ENCODE peak calls at places on chromosomes 2 and 18, in ten cellular contexts. S is mammary epithelial cell, J is endothelial cell of umbilical vein, T is mesenchymal stem cell, D is A549, F is colonic mucosa, P is PC-3, Y is psoas muscle, U is esophagus muscularis mucosa, Z is adrenal gland. A is an unnamed sample. For H3K4me1 and H3K9me3, the result is how much of the 10 kb centered on the place peaks cover.

GRCh38 chr2:224038830-224039079 is 331 bp downstream of the SERPINE2 start:
- DNase-seq in D (no peak), Z (no peak), U (no peak), S (no peak), J (no peak), T (no peak), P (no peak), F (no peak), Y (no peak), A (no peak)

GRCh38 chr2:191631754-191632153 is 46.2 kb upstream of the NABP1 start:
- DNase-seq in T (peak), F (no peak), P (peak), Z (peak), U (no peak), D (no peak), J (no peak), S (peak), Y (peak), A (peak)

GRCh38 chr2:145277922-145278321 is 758.0 kb upstream of the ZEB2 start:
- DNase-seq in J (no peak), D (no peak), F (no peak), S (peak), Y (no peak), U (no peak), P (peak), T (no peak), Z (no peak), A (no peak)

GRCh38 chr2:234963785-234964615 is 12.2 kb downstream of the SH3BP4 start:
- DNase-seq in J (no peak), T (peak), Z (peak), S (peak), U (no peak), F (peak), P (peak), D (no peak), Y (peak), A (no peak)

GRCh38 chr2:239201531-239201876 is 199.3 kb downstream of the HDAC4 start:
- DNase-seq in F (no peak), S (no peak), Y (peak), U (no peak), J (no peak), P (no peak), D (no peak), Z (peak), T (no peak), A (no peak)

GRCh38 chr2:166773268-166773949 is 114.9 kb upstream of the XIRP2 start:
- DNase-seq in Z (no peak), S (no peak), F (no peak), J (no peak), U (no peak), Y (no peak), D (no peak), P (no peak), T (no peak), A (no peak)

GRCh38 chr2:73113634-73113958 is 848 bp upstream of the RAB11FIP5 start:
- DNase-seq in J (no peak), P (no peak), Z (no peak), D (no peak), T (no peak), S (no peak), Y (no peak), U (no peak), F (no peak), A (no peak)

GRCh38 chr2:217934321-217935131 is 68.3 kb downstream of the TNS1 start:
- DNase-seq in P (peak), F (peak), S (peak), Y (peak), U (no peak), D (peak), J (peak), Z (peak), T (peak), A (no peak)

GRCh38 chr2:13102340-13103063 is 385.8 kb downstream of the TRIB2 start:
- DNase-seq in J (no peak), Z (no peak), Y (no peak), D (no peak), S (no peak), U (no peak), T (no peak), F (no peak), P (no peak), A (no peak)

GRCh38 chr2:28269019-28269784 is 123.5 kb upstream of the FOSL2 start:
- DNase-seq in T (peak), F (peak), P (peak), Z (no peak), D (peak), Y (no peak), U (no peak), S (peak), J (peak), A (peak)

GRCh38 chr18:62585274-62586147 is 62.7 kb downstream of the ZCCHC2 start:
- DNase-seq in Y (no peak), Z (no peak), P (no peak), D (no peak), T (no peak), F (no peak), S (no peak), J (no peak), U (no peak), A (no peak)

GRCh38 chr2:73293534-73294171 is at the start of gene EGR4:
- DNase-seq in P (peak), F (peak), T (peak), S (peak), J (peak), Z (peak), Y (peak), D (peak), U (no peak), A (peak)

GRCh38 chr18:58139627-58140026 is 95.6 kb downstream of the NEDD4L start:
- DNase-seq in S (no peak), P (no peak), Y (no peak), D (no peak), Z (no peak), T (no peak), U (no peak), F (no peak), J (no peak), A (no peak)

GRCh38 chr2:172701250-172701649 is 34.4 kb upstream of the RAPGEF4 start:
- DNase-seq in P (peak), Z (no peak), F (no peak), Y (no peak), S (peak), D (no peak), J (peak), U (no peak), T (peak), A (no peak)

GRCh38 chr2:165126244-165126643 is 77.6 kb downstream of the SCN3A start:
- DNase-seq in F (no peak), T (no peak), P (no peak), Z (no peak), J (no peak), D (no peak), U (no peak), Y (no peak), S (no peak), A (no peak)

GRCh38 chr2:85601771-85602475 is 575 bp downstream of the TMEM150A start:
- DNase-seq in U (no peak), Z (peak), D (no peak), J (no peak), F (peak), Y (peak), S (no peak), T (peak), P (peak), A (no peak)

GRCh38 chr2:186713664-186714063 is 19.8 kb downstream of the FAM171B start:
- DNase-seq in Z (no peak), F (no peak), P (no peak), J (no peak), S (no peak), D (no peak), T (no peak), Y (no peak), U (no peak), A (no peak)

GRCh38 chr2:66334237-66335054 is 100.5 kb upstream of the MEIS1 start:
- DNase-seq in T (no peak), P (peak), S (peak), J (no peak), F (no peak), D (no peak), Z (no peak), Y (no peak), U (no peak), A (no peak)

DNA sequence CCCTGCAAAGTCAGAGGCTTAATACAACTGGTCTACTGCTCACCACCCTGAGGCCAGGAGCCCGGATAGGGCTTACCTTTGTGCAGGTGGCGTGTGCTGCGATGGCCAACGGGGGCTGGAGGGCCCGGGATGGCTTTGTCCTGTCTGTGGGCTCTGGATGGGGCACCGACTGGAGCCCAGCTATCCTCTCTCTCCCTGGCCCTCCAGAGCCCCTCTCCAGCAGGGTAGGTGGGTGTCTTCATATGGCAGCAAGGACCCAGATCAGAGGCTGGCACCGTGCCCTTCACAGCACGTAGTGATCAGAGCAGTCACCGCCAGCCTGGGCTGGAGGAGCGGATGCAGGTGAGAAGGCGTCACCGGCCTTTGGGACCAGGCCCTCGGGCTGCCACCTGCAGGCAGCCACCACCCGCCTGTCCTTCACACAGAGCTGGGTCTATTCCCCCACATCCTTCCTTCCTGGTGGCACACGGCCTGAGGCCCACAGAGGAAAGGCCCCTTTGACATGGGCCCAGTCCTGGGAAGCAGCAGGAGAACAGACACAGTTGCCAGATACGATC is 232.1 kb downstream of the EIPR1 start:
- DNase-seq in Z (no peak), S (no peak), F (no peak), P (no peak), J (no peak), Y (no peak), T (no peak), D (no peak), U (no peak), A (no peak)
- H3K4me1 ChIP-seq in Z (under half), S (under half), F (under half), P (under half), J (under half), Y (under half), T (under half), D (under half), U (under half), A (under half)

GRCh38 chr2:17752281-17752680 is 1.3 kb downstream of the SMC6 start:
- DNase-seq in U (no peak), Y (no peak), S (no peak), D (no peak), F (no peak), J (peak), T (no peak), Z (no peak), P (no peak), A (no peak)
- H3K4me3 ChIP-seq in U (peak), Y (peak), S (peak), D (peak), F (no peak), J (peak), T (peak), Z (no peak), P (peak), A (peak)

DNA sequence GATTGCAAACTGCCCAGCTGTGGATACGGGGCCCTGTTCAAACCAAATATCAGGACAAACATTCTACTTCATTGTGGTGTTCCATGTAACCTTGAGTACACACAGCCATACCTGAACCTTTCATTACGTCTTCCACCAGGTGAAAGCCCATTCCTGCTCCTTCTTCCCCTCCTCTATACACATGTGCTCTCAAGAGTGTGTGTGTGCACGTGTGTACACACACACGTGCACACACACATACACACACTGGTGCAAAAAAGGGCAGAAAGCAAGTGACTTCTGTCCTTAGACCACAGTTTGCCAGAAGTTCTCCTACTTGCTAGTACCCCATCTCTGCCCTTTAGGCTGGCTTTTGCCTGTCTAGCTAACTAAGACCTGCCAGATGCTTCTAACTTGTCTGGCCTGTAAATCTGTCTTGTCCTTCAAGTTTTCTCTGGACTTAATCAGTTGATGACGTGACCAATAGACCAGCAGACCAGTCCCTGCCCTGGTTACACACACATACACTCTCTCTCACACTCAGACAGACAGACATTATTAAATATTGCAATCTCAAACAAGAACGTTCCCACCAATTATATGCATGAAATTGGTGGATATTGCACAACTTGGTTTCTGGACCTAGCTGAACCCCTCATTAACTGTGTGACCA is 163.4 kb downstream of the MSH2 start:
- DNase-seq in F (no peak), S (no peak), T (no peak), J (no peak), U (no peak), Z (no peak), D (no peak), P (no peak), Y (no peak), A (no peak)
- H3K9me3 ChIP-seq in F (under half), S (under half), T (under half), J (under half), U (under half), Z (under half), D (under half), P (under half), Y (under half), A (under half)

DNA sequence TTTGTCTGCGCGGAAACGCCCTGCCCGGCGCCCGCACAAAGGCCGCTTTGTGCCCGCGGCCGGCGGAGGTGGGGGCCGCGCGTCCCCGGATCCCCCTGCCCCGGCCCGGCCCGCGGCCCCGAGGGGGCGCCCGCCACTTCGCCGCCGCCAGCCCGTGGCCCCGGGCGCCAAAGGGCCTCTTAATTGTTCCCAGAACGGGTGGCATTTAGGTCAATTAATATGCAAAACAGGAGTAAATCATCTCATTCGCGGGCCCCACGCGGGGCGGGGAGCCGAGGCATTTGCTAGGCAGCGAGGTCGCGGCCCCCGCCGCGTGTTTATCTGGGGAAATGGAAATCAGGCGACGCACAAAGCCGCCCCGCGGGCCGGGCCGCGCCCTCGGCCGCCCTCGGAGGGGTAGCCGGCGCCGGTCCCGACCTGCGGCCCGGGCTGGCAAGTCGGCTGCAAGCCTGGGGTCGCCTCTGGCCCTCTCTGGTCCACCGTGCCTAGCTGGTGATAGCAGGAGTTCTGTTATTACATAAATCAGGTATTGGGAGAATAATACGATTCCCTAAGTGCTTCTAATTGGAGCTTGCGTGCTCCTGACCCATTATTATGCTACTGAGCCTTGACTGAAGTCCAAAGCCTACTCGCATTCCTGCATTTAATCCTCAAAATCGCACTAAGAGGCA is 148.2 kb upstream of the GLI2 start:
- DNase-seq in J (no peak), Z (no peak), Y (peak), F (no peak), T (no peak), S (no peak), U (no peak), D (no peak), P (no peak), A (peak)
- H3K4me1 ChIP-seq in J (under half), Z (under half), Y (under half), F (under half), T (under half), S (under half), U (under half), D (under half), P (under half), A (under half)

DNA sequence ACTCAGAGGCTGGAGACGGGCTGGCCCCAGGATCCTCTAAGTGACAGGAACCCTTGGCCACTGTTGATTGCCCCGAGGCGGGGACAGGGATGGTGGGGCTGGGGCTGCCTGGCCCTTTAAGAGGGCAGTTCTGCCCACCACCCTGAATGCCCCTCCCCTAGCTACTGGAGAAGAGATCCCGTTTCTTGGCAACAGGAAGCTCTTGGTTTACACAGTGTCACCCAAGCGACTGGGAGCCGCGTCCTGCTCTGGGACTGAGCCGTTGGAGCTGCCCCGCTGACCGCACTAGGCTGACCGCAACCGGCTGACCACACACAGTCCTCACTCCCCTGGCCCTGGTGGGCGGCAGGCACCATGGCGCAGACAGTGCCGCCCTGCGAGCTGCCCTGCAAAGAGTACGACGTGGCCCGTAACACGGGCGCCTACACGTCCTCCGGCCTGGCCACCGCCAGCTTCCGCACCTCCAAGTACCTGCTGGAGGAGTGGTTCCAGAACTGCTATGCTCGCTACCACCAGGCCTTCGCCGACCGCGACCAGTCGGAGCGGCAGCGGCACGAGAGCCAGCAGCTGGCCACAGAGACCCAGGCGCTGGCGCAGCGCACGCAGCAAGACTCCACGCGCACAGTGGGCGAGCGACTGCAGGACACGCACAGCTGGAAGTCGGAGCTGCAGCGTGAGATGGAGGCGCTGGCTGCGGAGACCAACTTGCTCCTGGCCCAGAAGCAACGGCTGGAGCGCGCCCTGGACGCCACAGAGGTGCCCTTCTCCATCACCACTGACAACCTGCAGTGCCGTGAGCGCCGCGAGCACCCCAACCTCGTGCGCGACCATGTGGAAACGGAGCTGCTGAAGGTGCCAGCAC is at the start of gene TEKT4:
- DNase-seq in F (no peak), Z (no peak), T (no peak), P (peak), D (no peak), J (no peak), U (no peak), Y (no peak), S (no peak), A (no peak)
- H3K4me3 ChIP-seq in F (no peak), Z (no peak), T (no peak), P (peak), D (peak), J (no peak), U (no peak), Y (peak), S (no peak), A (no peak)

GRCh38 chr2:75729861-75730260 is 19.1 kb upstream of the GCFC2 start:
- DNase-seq in Z (no peak), T (peak), Y (no peak), D (no peak), P (peak), U (no peak), S (no peak), F (no peak), J (peak), A (peak)

DNA sequence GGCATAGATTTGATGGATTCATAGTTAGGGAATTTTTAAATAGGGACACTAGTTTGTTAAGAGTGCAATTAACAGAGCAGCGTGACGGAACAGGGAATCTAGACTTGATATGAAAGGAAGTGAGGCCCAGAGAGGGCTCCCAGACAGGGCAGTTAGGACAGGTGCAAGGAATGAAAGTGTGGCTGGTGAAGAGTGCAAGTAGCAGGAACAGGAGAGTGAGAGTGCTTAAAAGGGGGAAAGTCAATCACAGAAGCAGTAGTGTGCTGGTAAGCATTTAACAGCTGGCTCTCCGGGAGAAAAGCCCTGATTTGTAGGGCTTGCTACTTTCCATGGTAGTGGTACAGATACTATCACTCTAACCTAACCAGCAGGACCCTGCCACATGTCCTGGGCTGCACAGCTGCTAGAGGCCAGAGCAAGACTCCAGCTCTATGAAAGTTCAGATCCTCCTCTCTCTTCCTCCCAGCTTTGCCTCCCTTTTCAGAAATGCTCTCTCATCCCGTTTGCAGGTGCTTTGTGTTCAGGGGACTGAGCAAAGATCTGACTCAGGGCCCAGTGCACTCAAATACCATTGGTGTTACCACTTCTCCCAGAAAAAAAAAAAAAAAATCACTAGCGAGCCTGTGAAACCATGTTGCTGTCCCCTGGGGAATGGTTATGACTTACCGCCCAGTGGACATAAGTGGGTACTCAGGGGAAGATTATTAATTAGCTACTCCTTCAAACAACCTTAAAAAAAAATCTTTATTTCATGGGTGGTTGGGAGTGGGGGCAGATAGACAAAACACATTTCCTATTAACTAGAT is 18.1 kb upstream of the GCFC2 start:
- DNase-seq in Z (no peak), S (no peak), U (no peak), Y (no peak), D (no peak), T (no peak), P (no peak), J (no peak), F (no peak), A (no peak)
- H3K9me3 ChIP-seq in Z (under half), S (under half), U (under half), Y (under half), D (under half), T (under half), P (under half), J (under half), F (under half), A (under half)

DNA sequence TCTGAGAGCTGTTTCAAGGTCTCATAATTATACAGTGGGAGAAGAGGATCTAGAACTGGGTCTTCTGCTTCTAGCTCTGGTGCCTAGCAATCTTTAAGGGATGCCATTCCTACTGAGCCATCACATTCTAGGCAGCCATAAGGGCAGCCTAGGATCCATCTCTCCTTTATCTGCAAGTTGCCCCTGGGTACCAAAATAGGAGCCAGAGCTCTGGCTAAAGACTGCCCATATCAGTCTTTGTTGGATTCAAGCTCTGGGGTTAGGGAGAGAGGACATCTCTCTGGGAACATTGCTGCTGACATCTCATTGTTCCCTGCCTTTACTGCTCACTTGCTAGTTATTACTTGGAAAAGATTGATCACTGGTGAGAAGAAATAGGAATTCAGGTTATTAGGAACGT is 102.3 kb downstream of the CDC42EP3 start:
- DNase-seq in T (no peak), U (no peak), J (no peak), P (no peak), Y (no peak), S (no peak), F (no peak), D (no peak), Z (no peak), A (no peak)
- H3K4me1 ChIP-seq in T (under half), U (under half), J (under half), P (under half), Y (under half), S (under half), F (under half), D (under half), Z (under half), A (under half)

GRCh38 chr2:75403991-75404428 is 156.7 kb downstream of the EVA1A start:
- DNase-seq in F (no peak), T (peak), S (peak), Y (no peak), Z (peak), U (no peak), P (peak), D (peak), J (peak), A (peak)
- H3K4me3 ChIP-seq in F (no peak), T (no peak), S (no peak), Y (no peak), Z (no peak), U (no peak), P (no peak), D (no peak), J (no peak), A (no peak)